ENCODE peak calls at places on chromosome 20, in six cellular contexts. One of them, this sample, is unnamed.

GRCh38 chr20:17633221-17633849 is 48.7 kb downstream of the RRBP1 start:
- DNase-seq in body of pancreas: no peak
- DNase-seq in spleen: no peak
- DNase-seq in GM12892: no peak
- DNase-seq in stomach: no peak
- DNase-seq in GM12891: no peak
- DNase-seq in this sample: no peak

GRCh38 chr20:35111141-35111888 is 18.7 kb upstream of the TRPC4AP start:
- DNase-seq in stomach: no peak
- DNase-seq in spleen: no peak
- DNase-seq in GM12891: no peak
- DNase-seq in body of pancreas: no peak
- DNase-seq in GM12892: no peak
- DNase-seq in this sample: no peak

GRCh38 chr20:9409981-9410380 is 104.4 kb upstream of the LAMP5 start:
- DNase-seq in GM12892: no peak
- DNase-seq in body of pancreas: no peak
- DNase-seq in spleen: no peak
- DNase-seq in stomach: no peak
- DNase-seq in GM12891: no peak
- DNase-seq in this sample: no peak

GRCh38 chr20:58523916-58524315 is 8.7 kb upstream of the APCDD1L start:
- DNase-seq in body of pancreas: no peak
- DNase-seq in stomach: no peak
- DNase-seq in GM12891: no peak
- DNase-seq in GM12892: no peak
- DNase-seq in spleen: no peak
- DNase-seq in this sample: no peak

GRCh38 chr20:47985092-47985850 is 200.0 kb upstream of the SULF2 start:
- DNase-seq in GM12891: no peak
- DNase-seq in GM12892: no peak
- DNase-seq in stomach: no peak
- DNase-seq in body of pancreas: no peak
- DNase-seq in spleen: no peak
- DNase-seq in this sample: peak

GRCh38 chr20:57699395-57699794 is 10.4 kb downstream of the PMEPA1 start:
- DNase-seq in spleen: no peak
- DNase-seq in GM12892: no peak
- DNase-seq in stomach: no peak
- DNase-seq in GM12891: no peak
- DNase-seq in body of pancreas: no peak
- DNase-seq in this sample: no peak

GRCh38 chr20:48679603-48680002 is 148.2 kb downstream of the PREX1 start:
- DNase-seq in GM12892: peak
- DNase-seq in spleen: peak
- DNase-seq in stomach: no peak
- DNase-seq in GM12891: no peak
- DNase-seq in body of pancreas: no peak
- DNase-seq in this sample: peak

GRCh38 chr20:46715292-46715756 is 5.9 kb downstream of the SLC2A10 start:
- DNase-seq in body of pancreas: no peak
- DNase-seq in spleen: no peak
- DNase-seq in GM12892: no peak
- DNase-seq in stomach: peak
- DNase-seq in GM12891: no peak
- DNase-seq in this sample: no peak

GRCh38 chr20:49769125-49769581 is 43.5 kb upstream of the SLC9A8 start:
- DNase-seq in stomach: no peak
- DNase-seq in body of pancreas: no peak
- DNase-seq in spleen: no peak
- DNase-seq in GM12891: no peak
- DNase-seq in GM12892: no peak
- DNase-seq in this sample: no peak

GRCh38 chr20:31915491-31916280 is 36.2 kb downstream of the PDRG1 start:
- DNase-seq in GM12891: no peak
- DNase-seq in stomach: no peak
- DNase-seq in spleen: no peak
- DNase-seq in body of pancreas: no peak
- DNase-seq in GM12892: no peak
- DNase-seq in this sample: no peak

GRCh38 chr20:5230544-5230943 is 86.2 kb downstream of the PROKR2 start:
- DNase-seq in spleen: no peak
- DNase-seq in GM12892: no peak
- DNase-seq in body of pancreas: no peak
- DNase-seq in stomach: no peak
- DNase-seq in GM12891: no peak
- DNase-seq in this sample: no peak

GRCh38 chr20:57526067-57526884 is 1.3 kb upstream of the CTCFL start:
- DNase-seq in stomach: no peak
- DNase-seq in GM12891: peak
- DNase-seq in spleen: no peak
- DNase-seq in GM12892: no peak
- DNase-seq in body of pancreas: no peak
- DNase-seq in this sample: peak

GRCh38 chr20:20713244-20713765 is 861 bp upstream of the RALGAPA2 start:
- DNase-seq in body of pancreas: no peak
- DNase-seq in stomach: no peak
- DNase-seq in spleen: peak
- DNase-seq in GM12892: no peak
- DNase-seq in GM12891: no peak
- DNase-seq in this sample: no peak

GRCh38 chr20:35953411-35954199 is 697 bp downstream of the SCAND1 start:
- DNase-seq in stomach: peak
- DNase-seq in GM12891: peak
- DNase-seq in GM12892: peak
- DNase-seq in body of pancreas: peak
- DNase-seq in spleen: peak
- DNase-seq in this sample: peak

GRCh38 chr20:9889270-9889981 is 50.5 kb upstream of the PAK5 start:
- DNase-seq in GM12892: no peak
- DNase-seq in GM12891: no peak
- DNase-seq in stomach: no peak
- DNase-seq in body of pancreas: no peak
- DNase-seq in spleen: no peak
- DNase-seq in this sample: no peak

GRCh38 chr20:11338506-11339306 is 579.0 kb upstream of the BTBD3 start:
- DNase-seq in GM12892: no peak
- DNase-seq in body of pancreas: no peak
- DNase-seq in GM12891: no peak
- DNase-seq in stomach: no peak
- DNase-seq in spleen: no peak
- DNase-seq in this sample: no peak

GRCh38 chr20:47663354-47664067 is 121.8 kb downstream of the SULF2 start:
- DNase-seq in GM12891: peak
- DNase-seq in stomach: peak
- DNase-seq in GM12892: peak
- DNase-seq in spleen: peak
- DNase-seq in body of pancreas: peak
- DNase-seq in this sample: peak

GRCh38 chr20:58129736-58130135 is 98.7 kb downstream of the ANKRD60 start:
- DNase-seq in body of pancreas: no peak
- DNase-seq in GM12891: no peak
- DNase-seq in GM12892: no peak
- DNase-seq in spleen: no peak
- DNase-seq in stomach: no peak
- DNase-seq in this sample: no peak

GRCh38 chr20:45969712-45970634 is 2.0 kb downstream of the ZNF335 start:
- DNase-seq in stomach: no peak
- DNase-seq in body of pancreas: peak
- DNase-seq in spleen: peak
- DNase-seq in GM12892: no peak
- DNase-seq in GM12891: no peak
- DNase-seq in this sample: peak

GRCh38 chr20:5845686-5846651 is 95.8 kb downstream of the SHLD1 start:
- DNase-seq in body of pancreas: no peak
- DNase-seq in GM12892: no peak
- DNase-seq in spleen: no peak
- DNase-seq in stomach: no peak
- DNase-seq in GM12891: no peak
- DNase-seq in this sample: no peak

GRCh38 chr20:44702776-44703175 is 12.4 kb upstream of the CCN5 start:
- DNase-seq in GM12892: no peak
- DNase-seq in stomach: peak
- DNase-seq in GM12891: no peak
- DNase-seq in spleen: peak
- DNase-seq in body of pancreas: peak
- DNase-seq in this sample: no peak

GRCh38 chr20:35264755-35265154 is 13.2 kb downstream of the MMP24OS start:
- DNase-seq in spleen: no peak
- DNase-seq in body of pancreas: no peak
- DNase-seq in GM12891: no peak
- DNase-seq in GM12892: no peak
- DNase-seq in stomach: no peak
- DNase-seq in this sample: no peak

GRCh38 chr20:24673678-24674570 is 204.5 kb downstream of the SYNDIG1 start:
- DNase-seq in stomach: no peak
- DNase-seq in body of pancreas: no peak
- DNase-seq in GM12891: no peak
- DNase-seq in spleen: peak
- DNase-seq in GM12892: no peak
- DNase-seq in this sample: no peak

GRCh38 chr20:64070244-64070993 is 7.4 kb downstream of the TCEA2 start:
- DNase-seq in GM12891: no peak
- DNase-seq in stomach: no peak
- DNase-seq in body of pancreas: no peak
- DNase-seq in spleen: no peak
- DNase-seq in GM12892: no peak
- DNase-seq in this sample: no peak

GRCh38 chr20:64069614-64070243 is 6.7 kb downstream of the TCEA2 start:
- DNase-seq in GM12891: no peak
- DNase-seq in body of pancreas: no peak
- DNase-seq in spleen: peak
- DNase-seq in GM12892: peak
- DNase-seq in stomach: peak
- DNase-seq in this sample: peak

GRCh38 chr20:64073476-64074183 is 5.7 kb downstream of the RGS19 start:
- DNase-seq in stomach: no peak
- DNase-seq in body of pancreas: no peak
- DNase-seq in GM12891: no peak
- DNase-seq in GM12892: no peak
- DNase-seq in spleen: no peak
- DNase-seq in this sample: no peak

GRCh38 chr20:64072664-64073063 is 6.7 kb downstream of the RGS19 start:
- DNase-seq in body of pancreas: no peak
- DNase-seq in stomach: no peak
- DNase-seq in spleen: no peak
- DNase-seq in GM12891: no peak
- DNase-seq in GM12892: no peak
- DNase-seq in this sample: no peak

GRCh38 chr20:64071341-64072332 is 7.7 kb downstream of the RGS19 start:
- DNase-seq in spleen: no peak
- DNase-seq in GM12891: no peak
- DNase-seq in stomach: no peak
- DNase-seq in body of pancreas: no peak
- DNase-seq in GM12892: no peak
- DNase-seq in this sample: no peak
- TF ChIP-seq POLR2A in spleen: no peak
- TF ChIP-seq POLR2A in GM12891: no peak
- TF ChIP-seq POLR2A in stomach: no peak
- TF ChIP-seq POLR2A in body of pancreas: no peak
- TF ChIP-seq POLR2A in GM12892: peak
- TF ChIP-seq POLR2A in this sample: no peak

DNA sequence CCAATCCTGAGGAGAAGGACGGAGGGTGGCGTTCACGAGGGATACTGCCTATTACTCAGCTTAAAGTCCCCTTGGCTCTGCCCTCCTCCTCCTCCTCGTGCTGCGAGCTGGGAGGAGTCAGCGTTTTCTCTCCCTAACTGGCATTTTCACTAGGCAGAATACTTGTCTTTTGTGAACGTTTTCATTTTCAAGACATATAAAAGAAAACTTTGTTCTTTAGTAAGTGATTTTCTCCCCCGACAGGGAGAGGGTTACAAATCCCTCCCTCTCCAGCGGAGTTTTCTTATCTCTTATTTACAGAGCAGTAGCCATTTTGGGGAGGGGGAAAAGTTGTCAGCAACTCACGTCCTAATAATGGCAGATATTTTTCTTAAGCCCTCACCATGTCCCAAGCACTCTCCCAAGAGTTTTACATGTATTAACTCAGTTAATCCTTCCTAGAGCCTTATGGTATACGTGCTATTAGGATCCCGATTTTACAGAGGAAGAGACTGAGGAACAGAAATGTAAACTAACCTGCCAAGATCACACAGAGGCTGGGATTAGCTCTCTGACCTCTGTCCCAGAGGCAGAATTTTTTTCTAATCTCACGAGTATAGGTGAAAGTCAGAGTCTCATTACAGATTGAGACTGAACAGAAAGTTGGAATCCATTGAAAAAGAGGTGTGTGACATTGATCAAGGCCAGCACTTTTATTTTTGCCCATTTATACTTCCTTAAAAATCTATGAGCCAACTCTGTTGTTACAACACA is 30.0 kb upstream of the ZNF217 start:
- DNase-seq in stomach: peak
- DNase-seq in body of pancreas: peak
- DNase-seq in GM12891: no peak
- DNase-seq in GM12892: no peak
- DNase-seq in spleen: peak
- DNase-seq in this sample: peak
- TF ChIP-seq POLR2A in stomach: no peak
- TF ChIP-seq POLR2A in body of pancreas: peak
- TF ChIP-seq POLR2A in GM12891: peak
- TF ChIP-seq POLR2A in GM12892: peak
- TF ChIP-seq POLR2A in spleen: no peak
- TF ChIP-seq POLR2A in this sample: peak

DNA sequence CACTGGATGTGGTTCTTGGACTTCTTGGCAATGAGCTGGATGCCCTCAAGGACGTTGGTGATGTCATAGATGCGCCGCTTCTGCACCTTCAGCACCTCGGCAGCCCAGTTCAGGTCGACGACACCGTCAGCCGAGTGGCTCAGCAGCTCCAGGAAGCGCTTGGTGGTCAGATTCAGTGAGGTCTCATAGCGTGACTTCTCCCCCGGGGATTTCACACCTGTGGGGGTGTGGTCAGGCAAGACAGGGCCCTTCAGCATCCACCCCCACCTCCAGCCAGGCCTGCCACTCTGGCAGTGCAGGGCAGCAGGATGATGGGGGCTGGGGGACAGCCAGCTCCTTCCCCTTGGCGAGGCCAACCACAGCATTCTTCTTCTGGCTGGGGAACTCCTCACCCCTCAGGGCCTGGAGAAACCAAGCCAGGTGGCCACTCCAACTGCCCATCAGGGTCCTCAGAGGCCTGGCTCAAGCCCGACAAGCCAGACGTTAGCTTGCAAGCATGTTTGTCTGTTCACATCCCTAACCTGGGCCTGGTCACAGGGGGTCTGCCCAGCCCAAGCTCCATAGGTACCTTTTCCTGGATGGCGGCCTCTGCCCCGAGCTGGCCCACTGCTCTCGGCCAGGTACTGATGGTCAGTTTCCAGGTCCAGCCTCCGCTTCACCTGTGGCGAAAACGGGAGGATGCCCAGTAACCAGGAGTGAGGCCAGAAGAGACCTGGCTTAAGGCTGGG is 5.7 kb upstream of the NECAB3 start:
- DNase-seq in GM12892: peak
- DNase-seq in body of pancreas: no peak
- DNase-seq in spleen: peak
- DNase-seq in stomach: no peak
- DNase-seq in GM12891: peak
- DNase-seq in this sample: no peak
- TF ChIP-seq POLR2A in GM12892: peak
- TF ChIP-seq POLR2A in body of pancreas: no peak
- TF ChIP-seq POLR2A in spleen: no peak
- TF ChIP-seq POLR2A in stomach: no peak
- TF ChIP-seq POLR2A in GM12891: peak
- TF ChIP-seq POLR2A in this sample: no peak

GRCh38 chr20:2651772-2652723 is at the start of gene NOP56:
- DNase-seq in stomach: peak
- DNase-seq in GM12892: peak
- DNase-seq in GM12891: peak
- DNase-seq in body of pancreas: peak
- DNase-seq in spleen: peak
- DNase-seq in this sample: peak
- TF ChIP-seq POLR2A in stomach: no peak
- TF ChIP-seq POLR2A in GM12892: peak
- TF ChIP-seq POLR2A in GM12891: peak
- TF ChIP-seq POLR2A in body of pancreas: peak
- TF ChIP-seq POLR2A in spleen: peak
- TF ChIP-seq POLR2A in this sample: peak